ENCODE peak calls at places on chromosomes 3 and 15, in four cellular contexts. One of them, this sample, is unnamed.
A peak's percentile ranks its signal among the peaks of the same experiment; 100 is the strongest.

GRCh38 chr15:101550124-101550523 is 60.6 kb upstream of the PCSK6 start:
- DNase-seq in IMR-90: no peak
- DNase-seq in neuronal stem cell: no peak
- DNase-seq in H9: no peak
- DNase-seq in this sample: no peak

GRCh38 chr3:129162729-129163579 is 2.1 kb upstream of the ISY1 start:
- DNase-seq in IMR-90: no peak
- DNase-seq in neuronal stem cell: peak; percentile 30
- DNase-seq in H9: no peak
- DNase-seq in this sample: peak; percentile 29

GRCh38 chr3:30658328-30659052 is 52.1 kb downstream of the TGFBR2 start:
- DNase-seq in IMR-90: peak; percentile 79
- DNase-seq in neuronal stem cell: no peak
- DNase-seq in H9: no peak
- DNase-seq in this sample: peak; percentile 88

GRCh38 chr15:58441376-58442070 is 9.7 kb downstream of the LIPC start:
- DNase-seq in IMR-90: peak; percentile 87
- DNase-seq in neuronal stem cell: no peak
- DNase-seq in H9: no peak
- DNase-seq in this sample: peak; percentile 46

GRCh38 chr15:93203036-93203435 is 114.0 kb upstream of the RGMA start:
- DNase-seq in IMR-90: no peak
- DNase-seq in neuronal stem cell: no peak
- DNase-seq in H9: no peak
- DNase-seq in this sample: no peak

GRCh38 chr15:66953523-66954229 is 111.7 kb upstream of the SMAD3 start:
- DNase-seq in IMR-90: no peak
- DNase-seq in neuronal stem cell: no peak
- DNase-seq in H9: no peak
- DNase-seq in this sample: no peak

GRCh38 chr3:132709761-132710160 is 12.4 kb downstream of the NPHP3 start:
- DNase-seq in IMR-90: no peak
- DNase-seq in neuronal stem cell: no peak
- DNase-seq in H9: no peak
- DNase-seq in this sample: no peak

GRCh38 chr3:189563841-189564563 is 67.2 kb upstream of the TP63 start:
- DNase-seq in IMR-90: peak; percentile 78
- DNase-seq in neuronal stem cell: no peak
- DNase-seq in H9: no peak
- DNase-seq in this sample: peak; percentile 91

GRCh38 chr3:23099677-23100076 is 103.5 kb upstream of the UBE2E2 start:
- DNase-seq in IMR-90: no peak
- DNase-seq in neuronal stem cell: no peak
- DNase-seq in H9: no peak
- DNase-seq in this sample: no peak

GRCh38 chr3:171586274-171586673 is 126.1 kb upstream of the TNIK start:
- DNase-seq in IMR-90: no peak
- DNase-seq in neuronal stem cell: no peak
- DNase-seq in H9: no peak
- DNase-seq in this sample: no peak

GRCh38 chr3:23019596-23020300 is 183.4 kb upstream of the UBE2E2 start:
- DNase-seq in IMR-90: no peak
- DNase-seq in neuronal stem cell: no peak
- DNase-seq in H9: no peak
- DNase-seq in this sample: no peak

GRCh38 chr3:149245738-149246451 is 24.3 kb upstream of the CP start:
- DNase-seq in IMR-90: peak; percentile 54
- DNase-seq in neuronal stem cell: no peak
- DNase-seq in H9: no peak
- DNase-seq in this sample: peak; percentile 83

GRCh38 chr15:80423215-80423614 is 19.0 kb downstream of the ARNT2 start:
- DNase-seq in IMR-90: peak; percentile 84
- DNase-seq in neuronal stem cell: no peak
- DNase-seq in H9: no peak
- DNase-seq in this sample: no peak

GRCh38 chr15:77243146-77243545 is 172.2 kb upstream of the TSPAN3 start:
- DNase-seq in IMR-90: peak; percentile 46
- DNase-seq in neuronal stem cell: no peak
- DNase-seq in H9: no peak
- DNase-seq in this sample: peak; percentile 10

GRCh38 chr15:31306036-31306425 is 20.6 kb upstream of the KLF13 start:
- DNase-seq in IMR-90: no peak
- DNase-seq in neuronal stem cell: no peak
- DNase-seq in H9: no peak
- DNase-seq in this sample: no peak

GRCh38 chr15:31307270-31308184 is 19.1 kb upstream of the KLF13 start:
- DNase-seq in IMR-90: no peak
- DNase-seq in neuronal stem cell: no peak
- DNase-seq in H9: no peak
- DNase-seq in this sample: no peak

GRCh38 chr15:31305375-31305774 is 21.3 kb upstream of the KLF13 start:
- DNase-seq in IMR-90: no peak
- DNase-seq in neuronal stem cell: no peak
- DNase-seq in H9: no peak
- DNase-seq in this sample: no peak

GRCh38 chr15:31308185-31308639 is 18.4 kb upstream of the KLF13 start:
- DNase-seq in IMR-90: no peak
- DNase-seq in neuronal stem cell: no peak
- DNase-seq in H9: no peak
- DNase-seq in this sample: no peak

DNA sequence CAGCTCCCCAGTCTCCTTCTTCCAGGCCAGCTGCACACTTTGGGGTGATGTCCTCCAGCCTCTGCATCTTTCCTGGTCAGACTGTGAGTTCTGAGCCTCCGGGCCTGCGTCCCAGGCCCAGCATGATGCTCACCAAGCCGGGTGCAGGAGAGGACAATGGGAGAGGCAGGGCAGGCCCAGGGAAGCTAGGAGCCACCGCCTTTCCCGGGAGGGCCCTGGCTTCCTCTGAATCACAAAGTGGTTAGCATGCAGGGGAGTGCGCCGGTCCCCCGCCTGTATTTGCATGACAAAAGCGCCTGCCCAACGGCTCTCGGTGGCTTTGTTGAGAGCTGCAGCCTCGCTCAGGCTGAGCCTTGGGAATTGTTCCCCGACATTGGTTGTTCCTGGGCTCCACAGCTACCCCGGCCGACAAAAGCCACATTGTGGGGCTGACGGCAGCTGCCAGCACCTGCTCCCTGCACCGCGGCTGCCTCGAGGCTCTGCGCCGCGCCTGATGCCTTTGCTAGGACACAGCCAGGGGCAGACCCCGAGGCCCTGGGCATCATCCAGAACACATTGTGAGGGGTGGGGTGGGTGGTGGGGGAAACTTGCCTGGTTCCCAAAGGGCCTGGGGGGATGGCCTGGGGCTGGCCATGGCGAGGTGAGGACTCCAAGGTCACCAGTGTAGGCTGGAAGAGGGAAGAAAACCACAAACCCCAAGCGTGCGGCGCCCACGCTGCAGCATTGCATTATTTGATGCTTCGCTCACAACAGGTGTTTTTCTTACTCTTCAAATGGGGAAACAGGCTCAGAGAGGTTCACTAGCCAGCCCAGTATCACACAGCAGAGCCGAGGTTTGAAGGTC is 20.0 kb upstream of the KLF13 start:
- DNase-seq in IMR-90: no peak
- DNase-seq in neuronal stem cell: peak; percentile 90
- DNase-seq in H9: peak; percentile 98
- DNase-seq in this sample: no peak
- H4K91ac ChIP-seq in IMR-90: no peak overlapping the region
- H4K91ac ChIP-seq in neuronal stem cell: peak overlapping the region; percentile 57
- H4K91ac ChIP-seq in H9: peak overlapping the region; percentile 31
- H4K91ac ChIP-seq in this sample: no peak overlapping the region

GRCh38 chr3:63705092-63705645 is 52.7 kb downstream of the SNTN start:
- DNase-seq in IMR-90: no peak
- DNase-seq in neuronal stem cell: no peak
- DNase-seq in H9: no peak
- DNase-seq in this sample: no peak
- H3K27me3 ChIP-seq in IMR-90: no peaks in the 10 kb centered on the region
- H3K27me3 ChIP-seq in neuronal stem cell: no peaks in the 10 kb centered on the region
- H3K27me3 ChIP-seq in H9: no peaks in the 10 kb centered on the region
- H3K27me3 ChIP-seq in this sample: no peaks in the 10 kb centered on the region

DNA sequence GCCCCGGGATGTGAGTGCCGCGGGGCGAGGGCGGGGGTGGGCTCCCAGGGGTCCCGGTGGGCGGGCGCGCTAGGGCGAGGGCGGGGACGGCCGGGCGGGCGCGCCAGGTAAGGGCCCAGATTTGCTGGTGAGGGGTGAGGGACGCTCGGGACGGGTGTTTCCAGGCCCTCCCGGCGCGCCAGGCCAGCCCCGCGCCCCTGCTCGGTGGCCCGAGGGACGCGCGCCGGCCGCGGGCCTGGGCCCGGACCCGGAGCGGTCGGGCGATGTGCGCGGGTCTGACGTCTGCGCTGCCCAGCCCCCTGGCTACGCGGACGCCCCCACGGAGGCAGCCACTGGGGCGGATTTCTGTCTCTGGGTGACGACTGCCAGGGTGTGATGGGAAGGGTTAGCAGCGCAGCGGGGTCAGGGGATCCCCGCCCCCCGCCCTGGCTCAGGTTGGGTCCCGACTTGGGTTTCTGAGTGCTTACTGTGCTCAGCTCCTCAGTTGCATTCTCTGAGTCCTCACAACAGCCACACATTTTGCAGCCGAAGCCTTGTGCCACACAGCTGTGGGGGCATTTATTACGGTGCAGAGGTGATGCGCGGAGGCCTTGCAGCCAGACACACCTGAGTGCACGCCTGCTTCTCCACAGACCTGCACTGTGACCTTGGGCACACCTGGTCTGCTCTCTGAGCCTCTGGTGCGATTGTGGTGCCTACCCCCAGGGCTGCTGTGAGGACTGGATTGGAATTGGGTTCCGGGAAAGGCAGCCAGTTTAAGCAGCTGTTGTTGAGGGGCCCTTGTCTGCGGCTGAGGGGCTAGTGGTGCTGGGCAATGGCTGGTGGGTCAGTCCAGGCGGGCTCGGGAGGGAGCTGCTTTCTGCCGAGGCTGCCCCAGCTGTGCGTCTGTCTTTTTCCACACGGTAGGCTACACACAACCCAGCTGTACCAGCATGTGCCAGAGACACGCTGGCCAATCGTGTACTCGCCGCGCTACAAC is 523 bp downstream of the HDAC11 start:
- DNase-seq in IMR-90: peak; percentile 10
- DNase-seq in neuronal stem cell: no peak
- DNase-seq in H9: peak; percentile 63
- DNase-seq in this sample: peak; percentile 34
- H4K91ac ChIP-seq in IMR-90: no peak overlapping the region
- H4K91ac ChIP-seq in neuronal stem cell: no peak overlapping the region
- H4K91ac ChIP-seq in H9: no peak overlapping the region
- H4K91ac ChIP-seq in this sample: no peak overlapping the region

DNA sequence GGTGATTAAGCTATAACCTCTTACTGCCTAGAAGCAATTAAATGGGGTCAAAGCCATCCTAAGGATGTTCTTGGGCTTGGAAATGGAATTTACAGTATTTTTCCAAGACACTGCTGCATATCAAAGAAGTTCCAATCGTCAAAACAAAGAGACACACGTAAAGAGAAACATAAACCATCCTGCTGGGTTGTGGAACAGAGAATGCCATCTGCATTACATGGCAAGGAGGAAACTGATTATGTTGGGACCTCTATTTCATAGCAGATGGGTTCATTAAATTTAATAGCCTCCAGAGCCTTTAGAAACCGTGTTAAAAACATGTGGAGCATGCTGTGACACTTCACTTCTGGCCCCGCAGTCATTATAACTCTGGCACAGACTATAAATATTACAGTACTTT is 154.6 kb downstream of the LRTM1 start:
- DNase-seq in IMR-90: no peak
- DNase-seq in neuronal stem cell: no peak
- DNase-seq in H9: no peak
- DNase-seq in this sample: no peak
- H3K27me3 ChIP-seq in IMR-90: peaks cover 12% of the 10 kb centered on the region
- H3K27me3 ChIP-seq in neuronal stem cell: no peaks in the 10 kb centered on the region
- H3K27me3 ChIP-seq in H9: no peaks in the 10 kb centered on the region
- H3K27me3 ChIP-seq in this sample: no peaks in the 10 kb centered on the region

GRCh38 chr3:184184546-184185234 is 1.3 kb upstream of the ABCF3 start:
- DNase-seq in IMR-90: no peak
- DNase-seq in neuronal stem cell: no peak
- DNase-seq in H9: no peak
- DNase-seq in this sample: no peak

GRCh38 chr3:184183679-184184078 is 2.3 kb upstream of the ABCF3 start:
- DNase-seq in IMR-90: no peak
- DNase-seq in neuronal stem cell: no peak
- DNase-seq in H9: no peak
- DNase-seq in this sample: no peak

GRCh38 chr3:184186184-184186901 is at the start of gene ABCF3:
- DNase-seq in IMR-90: peak; percentile 54
- DNase-seq in neuronal stem cell: no peak
- DNase-seq in H9: no peak
- DNase-seq in this sample: no peak

GRCh38 chr3:184186902-184187207 is 856 bp downstream of the ABCF3 start:
- DNase-seq in IMR-90: no peak
- DNase-seq in neuronal stem cell: no peak
- DNase-seq in H9: no peak
- DNase-seq in this sample: no peak

GRCh38 chr3:184185461-184186183 is 377 bp upstream of the ABCF3 start:
- DNase-seq in IMR-90: peak; percentile 98
- DNase-seq in neuronal stem cell: peak; percentile 99
- DNase-seq in H9: peak; percentile 100
- DNase-seq in this sample: peak; percentile 98
- H4K91ac ChIP-seq in IMR-90: peak overlapping the region; percentile 53
- H4K91ac ChIP-seq in neuronal stem cell: no peak overlapping the region
- H4K91ac ChIP-seq in H9: no peak overlapping the region
- H4K91ac ChIP-seq in this sample: peak overlapping the region; percentile 28

GRCh38 chr3:55481067-55481917 is 5.8 kb downstream of the WNT5A start:
- DNase-seq in IMR-90: peak; percentile 83
- DNase-seq in neuronal stem cell: peak; percentile 14
- DNase-seq in H9: peak; percentile 44
- DNase-seq in this sample: peak; percentile 86

GRCh38 chr3:55484191-55484644 is 2.9 kb downstream of the WNT5A start:
- DNase-seq in IMR-90: no peak
- DNase-seq in neuronal stem cell: peak; percentile 15
- DNase-seq in H9: peak; percentile 62
- DNase-seq in this sample: no peak

GRCh38 chr3:55483196-55484095 is 3.7 kb downstream of the WNT5A start:
- DNase-seq in IMR-90: no peak
- DNase-seq in neuronal stem cell: peak; percentile 27
- DNase-seq in H9: peak; percentile 38
- DNase-seq in this sample: peak; percentile 67

GRCh38 chr3:55481918-55482495 is 5.1 kb downstream of the WNT5A start:
- DNase-seq in IMR-90: peak; percentile 73
- DNase-seq in neuronal stem cell: peak; percentile 17
- DNase-seq in H9: peak; percentile 50
- DNase-seq in this sample: peak; percentile 78

GRCh38 chr3:55482496-55483195 is 4.5 kb downstream of the WNT5A start:
- DNase-seq in IMR-90: peak; percentile 79
- DNase-seq in neuronal stem cell: peak; percentile 37
- DNase-seq in H9: peak; percentile 69
- DNase-seq in this sample: peak; percentile 86
- H3K27me3 ChIP-seq in IMR-90: no peaks in the 10 kb centered on the region
- H3K27me3 ChIP-seq in neuronal stem cell: peaks cover 57% of the 10 kb centered on the region
- H3K27me3 ChIP-seq in H9: peaks cover 51% of the 10 kb centered on the region
- H3K27me3 ChIP-seq in this sample: peaks cover 4% of the 10 kb centered on the region

GRCh38 chr3:4071481-4072184 is 231.5 kb upstream of the SETMAR start:
- DNase-seq in IMR-90: no peak
- DNase-seq in neuronal stem cell: peak; percentile 38
- DNase-seq in H9: peak; percentile 79
- DNase-seq in this sample: no peak
- H4K91ac ChIP-seq in IMR-90: no peak overlapping the region
- H4K91ac ChIP-seq in neuronal stem cell: peak overlapping the region; percentile 86
- H4K91ac ChIP-seq in H9: no peak overlapping the region
- H4K91ac ChIP-seq in this sample: no peak overlapping the region

GRCh38 chr3:10510086-10510742 is 4.8 kb upstream of the ATP2B2 start:
- DNase-seq in IMR-90: no peak
- DNase-seq in neuronal stem cell: no peak
- DNase-seq in H9: no peak
- DNase-seq in this sample: no peak
- H3K27me3 ChIP-seq in IMR-90: peaks cover 38% of the 10 kb centered on the region
- H3K27me3 ChIP-seq in neuronal stem cell: peaks cover 6% of the 10 kb centered on the region
- H3K27me3 ChIP-seq in H9: no peaks in the 10 kb centered on the region
- H3K27me3 ChIP-seq in this sample: peaks cover 15% of the 10 kb centered on the region

GRCh38 chr3:32818431-32819085 is 761 bp downstream of the TRIM71 start:
- DNase-seq in IMR-90: no peak
- DNase-seq in neuronal stem cell: no peak
- DNase-seq in H9: no peak
- DNase-seq in this sample: no peak
- H4K91ac ChIP-seq in IMR-90: no peak overlapping the region
- H4K91ac ChIP-seq in neuronal stem cell: no peak overlapping the region
- H4K91ac ChIP-seq in H9: no peak overlapping the region
- H4K91ac ChIP-seq in this sample: peak overlapping the region; percentile 21